ENCODE peak calls at places on chromosomes 13 and 19, in seven cellular contexts. P, C, H, J, T, A and E are unnamed samples.

GRCh38 chr19:45160870-45161714 is at the start of gene NKPD1:
- DNase-seq in A (no peak), P (no peak), C (no peak), T (no peak), H (no peak), J (peak; percentile 76), E (peak; percentile 43)

GRCh38 chr19:8148410-8149231 is 771 bp downstream of the FBN3 start:
- DNase-seq in T (peak; percentile 67), A (no peak), P (no peak), H (no peak), J (peak; percentile 4), C (no peak), E (no peak)

GRCh38 chr13:53250272-53250875 is 221.8 kb downstream of the OLFM4 start:
- DNase-seq in H (peak; percentile 2), A (peak; percentile 56), J (peak; percentile 90), C (no peak), P (no peak), T (peak; percentile 86), E (peak; percentile 85)

GRCh38 chr13:42970824-42971669 is 21.0 kb downstream of the EPSTI1 start:
- DNase-seq in A (peak; percentile 35), T (peak; percentile 58), J (peak; percentile 73), C (no peak), P (peak; percentile 28), H (peak; percentile 38), E (peak; percentile 66)

GRCh38 chr13:21735621-21736401 is 64.9 kb downstream of the FGF9 start:
- DNase-seq in J (no peak), T (peak; percentile 73), C (no peak), H (no peak), A (no peak), P (no peak), E (peak; percentile 15)

GRCh38 chr13:106533101-106533939 is 2.1 kb downstream of the EFNB2 start:
- DNase-seq in J (peak; percentile 76), C (peak; percentile 68), T (peak; percentile 92), A (peak; percentile 76), P (peak; percentile 77), H (peak; percentile 15), E (peak; percentile 85)

GRCh38 chr19:14410775-14411134 is 8.4 kb downstream of the DDX39A start:
- DNase-seq in J (no peak), C (no peak), T (no peak), A (no peak), P (no peak), H (no peak), E (no peak)

GRCh38 chr13:31320946-31321345 is 121.2 kb downstream of the B3GLCT start:
- DNase-seq in T (no peak), P (no peak), H (no peak), A (no peak), C (no peak), J (no peak), E (no peak)

GRCh38 chr19:899363-900301 is 6.3 kb downstream of the RNU6-9 start:
- DNase-seq in H (no peak), P (no peak), J (no peak), T (no peak), C (no peak), A (no peak), E (no peak)

GRCh38 chr19:16260160-16260793 is 62.6 kb downstream of the AP1M1 start:
- DNase-seq in P (no peak), J (no peak), C (no peak), H (no peak), T (no peak), A (no peak), E (no peak)

GRCh38 chr13:98083507-98083906 is 59.4 kb upstream of the FARP1 start:
- DNase-seq in T (no peak), C (no peak), H (no peak), P (no peak), J (peak; percentile 93), A (peak; percentile 62), E (peak; percentile 98)

GRCh38 chr19:39160889-39161672 is 35.5 kb downstream of the PAK4 start:
- DNase-seq in P (no peak), J (peak; percentile 62), T (no peak), A (peak; percentile 70), C (no peak), H (no peak), E (peak; percentile 15)

GRCh38 chr13:38216181-38216580 is 133.5 kb upstream of the UFM1 start:
- DNase-seq in P (no peak), C (no peak), A (no peak), H (no peak), J (no peak), T (no peak), E (no peak)

GRCh38 chr19:3762501-3763459 is at the start of gene MRPL54:
- DNase-seq in A (peak; percentile 98), H (peak; percentile 100), C (peak; percentile 98), J (peak; percentile 100), P (peak; percentile 99), T (peak; percentile 99), E (peak; percentile 99)

GRCh38 chr13:35857769-35858168 is 273.4 kb downstream of the DCLK1 start:
- DNase-seq in C (no peak), J (peak; percentile 10), A (no peak), H (no peak), T (peak; percentile 33), P (no peak), E (no peak)

GRCh38 chr19:47490031-47490430 is 6.0 kb upstream of the KPTN start:
- DNase-seq in C (no peak), T (no peak), A (no peak), H (no peak), P (no peak), J (no peak), E (no peak)

GRCh38 chr19:35213678-35214632 is 14.6 kb downstream of the FAM187B start:
- DNase-seq in C (no peak), J (peak; percentile 59), T (no peak), A (peak; percentile 94), P (peak; percentile 82), H (peak; percentile 93), E (peak; percentile 69)

GRCh38 chr13:113305208-113305607 is 8.2 kb downstream of the LAMP1 start:
- DNase-seq in C (no peak), T (no peak), H (no peak), A (peak; percentile 91), P (no peak), J (no peak), E (peak; percentile 77)

DNA sequence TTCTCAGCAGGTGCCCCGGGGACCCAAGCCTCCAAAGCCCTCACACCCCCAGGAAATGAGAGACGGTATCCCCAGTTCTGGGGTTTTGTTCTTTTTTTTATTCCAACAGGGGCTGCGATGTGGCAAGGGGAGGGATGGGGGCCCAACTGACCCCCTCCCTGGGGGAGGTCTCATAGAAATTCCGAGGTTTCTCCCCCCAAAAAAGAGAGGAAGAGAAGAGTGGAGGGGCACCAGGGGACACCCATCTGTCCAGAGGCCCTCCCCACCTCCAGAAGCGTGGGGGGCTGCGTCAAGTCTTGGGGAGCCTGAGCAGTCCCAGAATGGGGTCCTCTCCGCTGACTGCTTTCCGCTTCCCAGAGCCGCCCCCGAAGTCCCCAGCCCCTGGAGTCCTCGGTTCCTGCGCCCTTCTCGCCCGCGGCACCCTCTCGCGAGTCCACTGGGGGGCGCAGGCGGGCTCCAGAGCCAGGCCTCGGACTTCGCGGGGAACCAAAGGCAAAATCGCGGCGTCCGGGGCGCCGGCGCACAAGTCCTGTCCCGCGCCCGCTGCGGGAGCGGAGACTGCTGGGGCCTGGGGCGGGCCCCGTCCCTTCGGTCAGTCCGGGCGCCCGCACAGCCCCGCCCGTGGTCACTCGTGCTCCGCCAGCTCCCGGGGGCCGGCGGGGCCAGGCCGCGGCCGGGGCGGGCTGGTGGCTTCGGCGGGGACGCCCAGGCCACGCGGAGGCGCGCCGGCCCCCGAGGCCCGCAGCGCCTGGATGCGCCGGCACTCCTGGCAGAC is 4.4 kb upstream of the ATP1A3 start:
- DNase-seq in H (no peak), A (no peak), C (no peak), J (peak; percentile 13), P (no peak), T (peak; percentile 83), E (peak; percentile 86)
- H3K27me3 ChIP-seq in H (peaks cover 33% of the 10 kb centered on the region), A (peaks cover 11% of the 10 kb centered on the region), C (peaks cover 45% of the 10 kb centered on the region), J (peaks cover 48% of the 10 kb centered on the region), P (peaks cover 3% of the 10 kb centered on the region), T (peaks cover 90% of the 10 kb centered on the region), E (peaks cover 40% of the 10 kb centered on the region)

DNA sequence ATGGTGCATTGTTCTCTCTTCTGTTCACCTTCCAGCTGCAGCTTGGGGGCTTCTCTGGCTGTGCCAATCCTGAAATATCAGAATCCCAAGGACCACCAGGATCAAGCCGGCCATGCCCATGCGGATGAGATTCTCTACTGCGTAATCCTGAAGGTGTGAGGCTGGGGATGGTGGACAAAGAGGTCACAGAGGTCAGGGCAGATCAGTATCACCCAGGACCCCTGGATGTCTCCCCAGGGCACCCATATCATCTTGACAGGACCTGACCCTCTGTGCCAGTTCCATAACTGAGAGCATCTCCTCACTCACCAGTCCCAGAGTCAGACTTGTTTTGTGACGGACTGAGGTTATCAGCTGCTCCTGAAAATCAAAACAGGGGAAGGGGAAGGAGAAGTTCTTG is 5.6 kb downstream of the LILRA5 start:
- DNase-seq in T (no peak), P (no peak), H (no peak), A (no peak), J (no peak), C (no peak), E (no peak)
- H3K27me3 ChIP-seq in T (no peaks in the 10 kb centered on the region), P (no peaks in the 10 kb centered on the region), H (no peaks in the 10 kb centered on the region), A (no peaks in the 10 kb centered on the region), J (no peaks in the 10 kb centered on the region), C (peaks cover 35% of the 10 kb centered on the region), E (no peaks in the 10 kb centered on the region)

DNA sequence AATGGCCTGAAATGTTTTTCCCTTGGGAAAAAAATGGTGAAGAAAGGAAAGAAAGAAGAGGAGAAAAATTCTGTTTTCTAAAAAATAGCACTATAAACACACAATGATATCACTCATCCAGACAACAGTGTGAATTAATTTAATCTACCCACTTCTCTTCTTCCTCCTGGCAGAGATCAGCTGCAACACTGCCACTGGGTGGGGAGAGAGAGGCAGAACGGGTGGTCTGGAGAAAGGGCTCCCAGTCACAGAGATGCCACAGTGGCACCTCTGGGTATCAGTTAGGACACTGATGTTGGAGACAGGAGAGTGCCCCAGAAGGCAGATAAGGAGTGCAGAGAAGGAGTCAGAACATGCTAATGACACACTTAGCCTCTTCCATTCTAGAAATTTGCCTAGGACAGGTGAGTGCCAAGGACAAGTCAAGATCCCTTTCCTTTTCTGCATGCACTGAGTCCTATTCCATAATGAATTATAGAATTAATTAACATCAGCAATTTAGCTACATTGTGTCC is 168.6 kb downstream of the SUCLA2 start:
- DNase-seq in T (no peak), H (no peak), C (no peak), A (no peak), J (no peak), P (no peak), E (no peak)
- H3K27me3 ChIP-seq in T (no peaks in the 10 kb centered on the region), H (no peaks in the 10 kb centered on the region), C (no peaks in the 10 kb centered on the region), A (no peaks in the 10 kb centered on the region), J (no peaks in the 10 kb centered on the region), P (no peaks in the 10 kb centered on the region), E (no peaks in the 10 kb centered on the region)

GRCh38 chr13:111139452-111139851 is 24.3 kb downstream of the ARHGEF7 start:
- DNase-seq in C (no peak), P (no peak), J (no peak), T (no peak), A (no peak), H (no peak), E (no peak)

GRCh38 chr13:111140562-111141105 is 25.5 kb downstream of the ARHGEF7 start:
- DNase-seq in H (no peak), J (no peak), T (no peak), A (no peak), C (no peak), P (no peak), E (no peak)

GRCh38 chr13:111143875-111144540 is 28.9 kb downstream of the ARHGEF7 start:
- DNase-seq in C (no peak), P (no peak), J (peak; percentile 50), H (no peak), T (no peak), A (no peak), E (peak; percentile 38)

GRCh38 chr13:111142472-111142871 is 27.4 kb downstream of the ARHGEF7 start:
- DNase-seq in A (no peak), P (no peak), H (no peak), C (no peak), J (no peak), T (no peak), E (no peak)

GRCh38 chr13:111139874-111140561 is 24.9 kb downstream of the ARHGEF7 start:
- DNase-seq in C (no peak), T (no peak), J (no peak), P (no peak), A (no peak), H (no peak), E (no peak)
- H3K27me3 ChIP-seq in C (no peaks in the 10 kb centered on the region), T (peaks cover 60% of the 10 kb centered on the region), J (no peaks in the 10 kb centered on the region), P (no peaks in the 10 kb centered on the region), A (peaks cover 7% of the 10 kb centered on the region), H (no peaks in the 10 kb centered on the region), E (no peaks in the 10 kb centered on the region)